ENCODE peak calls at places on chromosomes 13 and 19, in four cellular contexts. X is H1, K is GM12878, I is HepG2. O is an unnamed sample.

GRCh38 chr13:110555601-110556223 is 5.8 kb downstream of the RAB20 start:
- DNase-seq in X (no peak), I (peak; percentile 84), K (no peak), O (no peak)

GRCh38 chr13:94776956-94777355 is 64.6 kb upstream of the SOX21 start:
- DNase-seq in I (no peak), K (no peak), X (no peak), O (no peak)

GRCh38 chr19:6126335-6126974 is 9.0 kb upstream of the ACSBG2 start:
- DNase-seq in K (peak; percentile 71), I (peak; percentile 67), X (no peak), O (no peak)

GRCh38 chr13:73902847-73903246 is 231.4 kb downstream of the KLF12 start:
- DNase-seq in I (no peak), X (no peak), K (no peak), O (no peak)

GRCh38 chr19:18366027-18366435 is 19.9 kb upstream of the GDF15 start:
- DNase-seq in X (no peak), I (no peak), K (no peak), O (no peak)

GRCh38 chr19:50258918-50259372 is 55.5 kb downstream of the MYH14 start:
- DNase-seq in K (no peak), I (no peak), X (peak; percentile 36), O (no peak)

GRCh38 chr13:20824762-20825161 is 51.0 kb upstream of the EEF1AKMT1 start:
- DNase-seq in I (no peak), K (no peak), X (no peak), O (no peak)

GRCh38 chr13:42393573-42394360 is 121.8 kb downstream of the AKAP11 start:
- DNase-seq in K (no peak), I (no peak), X (no peak), O (no peak)

GRCh38 chr19:46442808-46443450 is 14.2 kb upstream of the PNMA8C start:
- DNase-seq in X (no peak), K (no peak), I (no peak), O (no peak)
- TF ChIP-seq SUZ12 in X (no peak), K (no peak), I (no peak), O (no peak)

DNA sequence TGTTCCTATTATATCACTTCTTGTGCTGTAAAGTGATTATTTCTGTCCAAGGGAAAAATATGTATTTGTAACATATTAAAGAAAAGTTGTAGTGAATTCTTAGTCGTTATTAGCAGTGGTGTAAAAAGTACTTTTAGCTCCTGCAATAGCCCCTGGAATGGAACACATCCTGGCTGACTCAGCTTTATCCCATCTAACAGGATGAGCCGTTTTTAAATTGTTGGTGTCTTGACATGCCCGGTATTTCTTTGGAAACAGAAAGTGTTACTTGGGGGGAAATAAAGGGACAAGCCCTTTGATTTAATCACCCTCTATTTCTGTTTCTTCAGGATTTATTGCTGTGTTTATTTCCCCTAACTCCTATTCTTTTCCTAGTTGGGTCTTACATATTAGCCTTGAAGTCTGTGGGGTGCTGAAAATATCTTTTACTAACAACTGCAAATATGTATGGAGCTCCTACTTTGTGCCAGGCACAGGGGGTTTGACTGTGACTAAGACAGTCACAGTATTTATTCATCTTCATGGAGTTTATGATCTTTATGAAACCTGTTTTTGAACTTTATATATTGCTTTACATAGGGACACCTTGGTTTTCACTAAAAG is 17.9 kb downstream of the COG3 start:
- DNase-seq in X (no peak), K (no peak), I (no peak), O (no peak)
- TF ChIP-seq ZNF274 in X (no peak), K (no peak), I (no peak), O (no peak)

DNA sequence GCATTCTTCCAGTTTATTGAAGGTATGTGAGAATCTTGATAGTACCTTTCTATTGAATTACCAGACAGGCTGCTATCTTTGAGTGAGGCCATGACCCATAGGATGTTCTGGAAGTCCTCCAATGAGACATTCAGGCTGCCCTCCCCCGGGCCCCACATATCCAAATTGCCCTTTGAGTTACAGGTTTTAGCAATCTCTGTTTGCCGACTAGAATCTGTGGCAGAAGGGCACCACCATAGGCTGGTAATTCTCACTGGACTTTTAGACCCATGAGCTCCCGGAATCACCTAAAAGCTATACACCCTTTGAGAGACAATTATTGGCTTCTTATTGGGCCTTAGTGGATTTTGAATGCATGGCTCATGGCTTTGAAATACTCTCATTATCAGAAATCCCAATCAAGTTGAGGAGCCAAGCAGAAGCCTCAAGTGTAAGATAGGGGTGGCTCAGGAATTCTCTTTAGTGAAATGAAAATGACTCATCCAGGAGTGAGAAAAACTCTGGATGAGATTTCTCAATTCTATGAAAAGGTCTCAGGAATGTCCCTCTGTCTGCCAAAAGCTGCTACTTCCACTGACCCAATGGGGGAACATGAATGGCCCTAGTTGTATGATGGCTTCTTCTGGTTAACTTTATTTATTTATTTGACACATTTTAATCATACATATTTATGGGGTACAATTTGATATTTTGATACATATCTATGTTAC is 172.1 kb upstream of the CSNK1A1L start:
- DNase-seq in X (no peak), I (peak; percentile 15), K (no peak), O (no peak)
- TF ChIP-seq SUZ12 in X (no peak), I (no peak), K (no peak), O (no peak)

GRCh38 chr19:1063909-1064660 is 2.9 kb upstream of the ARHGAP45 start:
- DNase-seq in K (no peak), I (no peak), X (no peak), O (no peak)
- TF ChIP-seq ZNF274 in K (no peak), I (no peak), X (no peak), O (no peak)

GRCh38 chr19:4567584-4568071 is 8.1 kb upstream of the SEMA6B start:
- DNase-seq in I (peak; percentile 40), K (no peak), X (peak; percentile 66), O (peak; percentile 63)
- TF ChIP-seq SUZ12 in I (no peak), K (no peak), X (no peak), O (no peak)

DNA sequence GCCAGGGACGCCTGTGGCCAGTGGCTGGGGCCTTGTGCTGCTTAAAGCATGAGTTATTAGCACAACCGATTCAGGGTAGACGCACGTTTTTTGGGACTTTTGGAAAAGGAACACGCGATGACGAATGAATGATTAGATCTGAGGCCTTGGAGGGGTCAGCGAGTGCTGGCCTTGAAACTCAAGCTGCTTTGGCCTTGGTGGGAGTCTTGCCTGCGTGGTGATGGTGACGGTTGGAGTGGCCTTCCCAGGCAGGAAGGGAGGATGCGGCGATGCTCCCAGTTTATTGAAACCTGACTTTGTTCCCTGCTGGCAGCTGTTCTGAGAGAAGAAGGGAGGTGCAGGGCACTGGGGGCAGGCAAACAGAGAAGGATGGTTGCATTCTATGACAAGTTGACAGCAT is 63.1 kb upstream of the RNF113B start:
- DNase-seq in I (no peak), X (no peak), K (no peak), O (no peak)
- TF ChIP-seq ZNF274 in I (no peak), X (no peak), K (no peak), O (no peak)

GRCh38 chr19:43562698-43563241 is 12.6 kb downstream of the XRCC1 start:
- DNase-seq in I (no peak), K (peak; percentile 91), X (no peak), O (no peak)
- TF ChIP-seq SUZ12 in I (no peak), K (no peak), X (no peak), O (no peak)

GRCh38 chr13:50599046-50599445 is 244.4 kb downstream of the DLEU7 start:
- DNase-seq in K (no peak), I (no peak), X (no peak), O (no peak)
- TF ChIP-seq ZNF274 in K (no peak), I (no peak), X (no peak), O (no peak)

GRCh38 chr13:85236431-85236830 is 562.8 kb downstream of the SLITRK6 start:
- DNase-seq in K (no peak), I (no peak), X (no peak), O (no peak)
- TF ChIP-seq SUZ12 in K (no peak), I (no peak), X (no peak), O (no peak)

GRCh38 chr19:1130801-1131717 is 27.3 kb downstream of the GPX4 start:
- DNase-seq in I (no peak), X (no peak), K (no peak), O (no peak)
- TF ChIP-seq ZNF274 in I (no peak), X (no peak), K (no peak), O (no peak)

O was measured in NT2/D1.